ENCODE peak calls at places on chromosomes 12 and 14, in six cellular contexts. H, K, A, R, T and B are unnamed samples.

GRCh38 chr12:57152408-57153038 is 5.1 kb upstream of the LRP1-AS start:
- DNase-seq in H (no peak), K (no peak), A (peak), R (no peak), T (no peak), B (no peak)

GRCh38 chr12:122963928-122964240 is 2.4 kb downstream of the ABCB9 start:
- DNase-seq in H (peak), K (no peak), A (no peak), R (no peak), T (no peak), B (no peak)

GRCh38 chr14:35910191-35910590 is 84.1 kb downstream of the BRMS1L start:
- DNase-seq in H (no peak), K (no peak), A (no peak), R (no peak), T (no peak), B (no peak)

GRCh38 chr14:32469388-32470160 is 140.5 kb downstream of the AKAP6 start:
- DNase-seq in H (peak), K (no peak), A (peak), R (no peak), T (peak), B (no peak)

GRCh38 chr12:87303396-87304012 is 725.7 kb downstream of the C12orf50 start:
- DNase-seq in H (no peak), K (no peak), A (no peak), R (no peak), T (no peak), B (no peak)

GRCh38 chr12:95548056-95548538 is 3.2 kb downstream of the USP44 start:
- DNase-seq in H (no peak), K (no peak), A (peak), R (no peak), T (no peak), B (peak)

GRCh38 chr14:51539571-51540037 is 112.1 kb upstream of the FRMD6 start:
- DNase-seq in H (no peak), K (peak), A (peak), R (no peak), T (peak), B (no peak)

GRCh38 chr14:100213956-100214767 is 24.8 kb upstream of the YY1 start:
- DNase-seq in H (peak), K (no peak), A (peak), R (peak), T (peak), B (peak)

GRCh38 chr12:45671254-45671653 is 58.3 kb upstream of the ARID2 start:
- DNase-seq in H (no peak), K (no peak), A (peak), R (no peak), T (no peak), B (no peak)